ENCODE peak calls at places on chromosome X, in nine cellular contexts. One of them, this sample, is unnamed.

GRCh38 chrX:118536687-118537461 is 41.3 kb downstream of the DOCK11 start:
- DNase-seq in heart right ventricle: no peak
- DNase-seq in DND-41: peak
- DNase-seq in tibial artery: no peak
- DNase-seq in mammary epithelial cell: no peak
- DNase-seq in IMR-90: peak
- DNase-seq in AG04450: no peak
- DNase-seq in stomach: no peak
- DNase-seq in thyroid gland: peak
- DNase-seq in this sample: no peak

GRCh38 chrX:155534800-155535199 is 76.4 kb upstream of the F8A3 start:
- DNase-seq in stomach: no peak
- DNase-seq in IMR-90: no peak
- DNase-seq in DND-41: no peak
- DNase-seq in mammary epithelial cell: no peak
- DNase-seq in thyroid gland: no peak
- DNase-seq in heart right ventricle: no peak
- DNase-seq in tibial artery: no peak
- DNase-seq in AG04450: no peak
- DNase-seq in this sample: no peak

GRCh38 chrX:11792461-11793421 is 34.7 kb downstream of the MSL3 start:
- DNase-seq in thyroid gland: peak
- DNase-seq in IMR-90: no peak
- DNase-seq in stomach: peak
- DNase-seq in DND-41: peak
- DNase-seq in tibial artery: no peak
- DNase-seq in AG04450: no peak
- DNase-seq in heart right ventricle: no peak
- DNase-seq in mammary epithelial cell: no peak
- DNase-seq in this sample: no peak

GRCh38 chrX:37755073-37755472 is 24.8 kb upstream of the CYBB start:
- DNase-seq in tibial artery: no peak
- DNase-seq in heart right ventricle: no peak
- DNase-seq in DND-41: peak
- DNase-seq in IMR-90: no peak
- DNase-seq in mammary epithelial cell: no peak
- DNase-seq in AG04450: no peak
- DNase-seq in stomach: no peak
- DNase-seq in thyroid gland: no peak
- DNase-seq in this sample: no peak

GRCh38 chrX:55486736-55487135 is 2.9 kb downstream of the USP51 start:
- DNase-seq in heart right ventricle: no peak
- DNase-seq in mammary epithelial cell: peak
- DNase-seq in AG04450: no peak
- DNase-seq in DND-41: no peak
- DNase-seq in stomach: no peak
- DNase-seq in tibial artery: peak
- DNase-seq in thyroid gland: no peak
- DNase-seq in IMR-90: no peak
- DNase-seq in this sample: no peak

GRCh38 chrX:107978080-107978479 is 4.1 kb downstream of the TEX13B start:
- DNase-seq in tibial artery: no peak
- DNase-seq in stomach: no peak
- DNase-seq in AG04450: no peak
- DNase-seq in heart right ventricle: no peak
- DNase-seq in mammary epithelial cell: no peak
- DNase-seq in thyroid gland: no peak
- DNase-seq in IMR-90: no peak
- DNase-seq in DND-41: no peak
- DNase-seq in this sample: no peak

GRCh38 chrX:38110231-38110630 is 103.9 kb downstream of the SYTL5 start:
- DNase-seq in AG04450: no peak
- DNase-seq in mammary epithelial cell: no peak
- DNase-seq in stomach: no peak
- DNase-seq in thyroid gland: no peak
- DNase-seq in tibial artery: no peak
- DNase-seq in DND-41: no peak
- DNase-seq in heart right ventricle: no peak
- DNase-seq in IMR-90: peak
- DNase-seq in this sample: no peak

GRCh38 chrX:120000490-120001246 is 57.1 kb upstream of the NKAP start:
- DNase-seq in AG04450: no peak
- DNase-seq in thyroid gland: peak
- DNase-seq in mammary epithelial cell: no peak
- DNase-seq in IMR-90: peak
- DNase-seq in stomach: no peak
- DNase-seq in heart right ventricle: no peak
- DNase-seq in tibial artery: no peak
- DNase-seq in DND-41: no peak
- DNase-seq in this sample: peak

GRCh38 chrX:48683411-48683982 is at the start of gene WAS:
- DNase-seq in tibial artery: no peak
- DNase-seq in mammary epithelial cell: no peak
- DNase-seq in stomach: no peak
- DNase-seq in thyroid gland: no peak
- DNase-seq in AG04450: no peak
- DNase-seq in heart right ventricle: no peak
- DNase-seq in DND-41: peak
- DNase-seq in IMR-90: no peak
- DNase-seq in this sample: no peak

GRCh38 chrX:113421432-113421831 is 580.8 kb upstream of the AMOT start:
- DNase-seq in heart right ventricle: no peak
- DNase-seq in tibial artery: no peak
- DNase-seq in stomach: no peak
- DNase-seq in IMR-90: no peak
- DNase-seq in mammary epithelial cell: no peak
- DNase-seq in thyroid gland: no peak
- DNase-seq in DND-41: no peak
- DNase-seq in AG04450: no peak
- DNase-seq in this sample: no peak

GRCh38 chrX:11908371-11908770 is 150.3 kb downstream of the MSL3 start:
- DNase-seq in mammary epithelial cell: peak
- DNase-seq in AG04450: no peak
- DNase-seq in thyroid gland: no peak
- DNase-seq in IMR-90: no peak
- DNase-seq in tibial artery: no peak
- DNase-seq in DND-41: no peak
- DNase-seq in heart right ventricle: no peak
- DNase-seq in stomach: no peak
- DNase-seq in this sample: peak

GRCh38 chrX:44092778-44093177 is 119.6 kb upstream of the NDP start:
- DNase-seq in heart right ventricle: no peak
- DNase-seq in DND-41: no peak
- DNase-seq in thyroid gland: no peak
- DNase-seq in tibial artery: no peak
- DNase-seq in AG04450: no peak
- DNase-seq in IMR-90: no peak
- DNase-seq in stomach: no peak
- DNase-seq in mammary epithelial cell: no peak
- DNase-seq in this sample: no peak

GRCh38 chrX:14027031-14027430 is 2.7 kb downstream of the GEMIN8 start:
- DNase-seq in DND-41: peak
- DNase-seq in thyroid gland: peak
- DNase-seq in heart right ventricle: peak
- DNase-seq in mammary epithelial cell: peak
- DNase-seq in IMR-90: peak
- DNase-seq in tibial artery: no peak
- DNase-seq in stomach: no peak
- DNase-seq in AG04450: no peak
- DNase-seq in this sample: no peak

GRCh38 chrX:53122013-53122412 is 28.1 kb downstream of the KANTR start:
- DNase-seq in mammary epithelial cell: no peak
- DNase-seq in DND-41: no peak
- DNase-seq in thyroid gland: peak
- DNase-seq in AG04450: no peak
- DNase-seq in heart right ventricle: no peak
- DNase-seq in stomach: no peak
- DNase-seq in IMR-90: no peak
- DNase-seq in tibial artery: no peak
- DNase-seq in this sample: no peak

GRCh38 chrX:6095469-6095868 is 133.2 kb downstream of the NLGN4X start:
- DNase-seq in DND-41: peak
- DNase-seq in IMR-90: no peak
- DNase-seq in stomach: no peak
- DNase-seq in thyroid gland: no peak
- DNase-seq in tibial artery: no peak
- DNase-seq in mammary epithelial cell: no peak
- DNase-seq in AG04450: no peak
- DNase-seq in heart right ventricle: no peak
- DNase-seq in this sample: no peak

GRCh38 chrX:16458208-16458607 is 191.8 kb upstream of the S100G start:
- DNase-seq in heart right ventricle: no peak
- DNase-seq in tibial artery: no peak
- DNase-seq in mammary epithelial cell: no peak
- DNase-seq in AG04450: no peak
- DNase-seq in thyroid gland: no peak
- DNase-seq in stomach: no peak
- DNase-seq in DND-41: no peak
- DNase-seq in IMR-90: no peak
- DNase-seq in this sample: no peak

GRCh38 chrX:10617964-10618342 is 2.4 kb downstream of the MID1 start:
- DNase-seq in thyroid gland: peak
- DNase-seq in DND-41: no peak
- DNase-seq in AG04450: no peak
- DNase-seq in heart right ventricle: no peak
- DNase-seq in IMR-90: peak
- DNase-seq in stomach: peak
- DNase-seq in tibial artery: no peak
- DNase-seq in mammary epithelial cell: peak
- DNase-seq in this sample: peak

DNA sequence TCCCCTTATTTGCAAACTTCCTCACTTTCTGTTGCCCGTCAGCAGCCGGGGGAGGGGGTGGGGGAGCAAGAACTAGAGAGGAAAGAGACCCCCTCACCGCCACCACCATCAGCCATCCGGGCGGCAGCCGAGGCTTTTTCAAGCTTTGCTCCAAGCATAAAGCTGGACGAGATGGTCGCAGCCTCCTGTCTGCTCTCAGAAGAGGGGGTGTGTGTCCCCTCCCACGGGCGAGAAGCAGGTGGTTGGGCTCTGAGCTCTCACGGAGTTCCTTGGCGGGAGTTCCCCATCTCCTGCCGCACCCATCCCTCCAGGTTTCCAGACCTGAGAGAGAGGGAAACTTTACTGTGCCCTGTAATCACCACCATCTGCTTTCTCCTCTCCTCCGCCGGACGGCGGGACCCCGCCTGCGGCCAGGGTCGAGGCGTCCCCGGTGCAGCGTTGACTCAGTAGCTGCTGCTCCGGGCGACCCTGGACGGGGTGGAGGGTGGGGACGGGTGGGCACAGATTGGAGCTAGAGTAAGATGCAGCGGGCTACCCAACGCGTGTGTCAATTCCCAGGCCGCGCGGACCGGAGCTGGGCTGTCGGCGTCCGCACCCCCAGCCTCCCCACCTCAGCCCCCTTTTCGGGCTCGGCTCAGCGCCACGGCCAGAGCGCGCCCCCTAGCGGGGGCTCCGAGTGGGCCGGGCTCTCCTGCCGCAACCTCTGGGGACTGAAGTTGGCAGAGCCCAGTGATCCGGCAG is 4.8 kb upstream of the ARX start:
- DNase-seq in mammary epithelial cell: no peak
- DNase-seq in AG04450: no peak
- DNase-seq in IMR-90: no peak
- DNase-seq in tibial artery: no peak
- DNase-seq in thyroid gland: no peak
- DNase-seq in stomach: no peak
- DNase-seq in DND-41: no peak
- DNase-seq in heart right ventricle: no peak
- DNase-seq in this sample: no peak
- H3K27ac ChIP-seq in mammary epithelial cell: no peak
- H3K27ac ChIP-seq in AG04450: no peak
- H3K27ac ChIP-seq in IMR-90: no peak
- H3K27ac ChIP-seq in tibial artery: no peak
- H3K27ac ChIP-seq in thyroid gland: no peak
- H3K27ac ChIP-seq in stomach: no peak
- H3K27ac ChIP-seq in DND-41: no peak
- H3K27ac ChIP-seq in heart right ventricle: no peak
- H3K27ac ChIP-seq in this sample: no peak

GRCh38 chrX:131747173-131747572 is 203.3 kb downstream of the OR13H1 start:
- DNase-seq in stomach: peak
- DNase-seq in heart right ventricle: no peak
- DNase-seq in tibial artery: no peak
- DNase-seq in DND-41: no peak
- DNase-seq in thyroid gland: no peak
- DNase-seq in IMR-90: peak
- DNase-seq in AG04450: no peak
- DNase-seq in mammary epithelial cell: peak
- DNase-seq in this sample: no peak
- TF ChIP-seq CTCF in stomach: peak
- TF ChIP-seq CTCF in heart right ventricle: peak
- TF ChIP-seq CTCF in tibial artery: no peak
- TF ChIP-seq CTCF in DND-41: no peak
- TF ChIP-seq CTCF in thyroid gland: no peak
- TF ChIP-seq CTCF in IMR-90: peak
- TF ChIP-seq CTCF in AG04450: no peak
- TF ChIP-seq CTCF in mammary epithelial cell: peak
- TF ChIP-seq CTCF in this sample: no peak

DNA sequence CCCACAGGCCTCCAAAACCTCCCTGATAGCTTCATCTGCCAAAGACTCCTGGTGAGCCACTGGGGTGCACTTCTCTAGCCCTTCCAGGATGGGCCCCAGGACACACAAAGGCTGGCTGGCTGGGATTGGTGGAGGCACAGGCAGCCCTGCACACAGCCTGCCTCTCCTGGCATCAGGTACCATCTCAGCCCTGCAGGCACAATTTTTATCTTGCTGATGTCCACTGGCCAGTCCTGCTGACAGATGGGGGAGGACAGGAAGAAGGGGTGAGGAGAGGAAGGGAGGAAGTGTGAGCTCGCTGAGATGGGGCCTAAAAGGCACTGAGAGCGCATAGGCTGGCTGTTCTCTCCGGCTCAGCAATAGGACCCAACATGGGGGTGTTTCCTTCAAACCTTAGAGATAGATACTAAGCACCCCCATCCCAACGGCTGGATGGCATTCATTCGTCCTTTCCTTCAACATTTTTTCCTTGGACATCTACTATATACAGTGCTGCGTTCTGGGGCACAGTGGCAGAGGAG is 92.7 kb downstream of the PJA1 start:
- DNase-seq in AG04450: no peak
- DNase-seq in IMR-90: no peak
- DNase-seq in DND-41: no peak
- DNase-seq in mammary epithelial cell: no peak
- DNase-seq in stomach: no peak
- DNase-seq in thyroid gland: no peak
- DNase-seq in heart right ventricle: no peak
- DNase-seq in tibial artery: no peak
- DNase-seq in this sample: no peak
- H3K27ac ChIP-seq in AG04450: no peak
- H3K27ac ChIP-seq in IMR-90: no peak
- H3K27ac ChIP-seq in DND-41: no peak
- H3K27ac ChIP-seq in mammary epithelial cell: no peak
- H3K27ac ChIP-seq in stomach: no peak
- H3K27ac ChIP-seq in thyroid gland: no peak
- H3K27ac ChIP-seq in heart right ventricle: no peak
- H3K27ac ChIP-seq in tibial artery: no peak
- H3K27ac ChIP-seq in this sample: no peak

DNA sequence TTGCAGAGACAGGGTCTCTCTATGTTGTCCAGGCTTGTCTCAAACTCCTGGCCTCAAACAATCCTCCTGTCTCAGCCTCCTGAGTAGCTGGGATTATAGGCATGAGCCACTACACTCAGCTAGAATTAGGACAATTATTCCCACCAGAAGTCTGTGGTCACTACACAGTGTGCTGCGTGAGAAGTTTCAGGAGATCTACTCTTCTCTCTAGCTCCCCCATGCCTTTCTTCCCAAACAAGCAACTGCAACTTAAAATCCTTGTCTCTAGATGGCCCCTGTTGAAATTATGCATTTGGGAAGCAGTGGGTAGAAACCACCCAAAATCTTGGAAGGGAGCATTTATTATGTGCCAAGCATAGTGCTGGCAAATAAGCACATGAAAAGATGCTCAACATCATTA is 21.1 kb upstream of the MAP7D3 start:
- DNase-seq in stomach: no peak
- DNase-seq in IMR-90: no peak
- DNase-seq in heart right ventricle: no peak
- DNase-seq in tibial artery: no peak
- DNase-seq in AG04450: no peak
- DNase-seq in mammary epithelial cell: no peak
- DNase-seq in thyroid gland: no peak
- DNase-seq in DND-41: no peak
- DNase-seq in this sample: no peak
- TF ChIP-seq CTCF in stomach: no peak
- TF ChIP-seq CTCF in IMR-90: peak
- TF ChIP-seq CTCF in heart right ventricle: no peak
- TF ChIP-seq CTCF in tibial artery: no peak
- TF ChIP-seq CTCF in AG04450: peak
- TF ChIP-seq CTCF in mammary epithelial cell: no peak
- TF ChIP-seq CTCF in thyroid gland: no peak
- TF ChIP-seq CTCF in DND-41: no peak
- TF ChIP-seq CTCF in this sample: no peak